ENCODE peak calls at places on chromosomes 12 and 14, in ten cellular contexts. One of them, this sample, is unnamed.

GRCh38 chr14:35044939-35045797 is 904 bp upstream of the FAM177A1 start:
- DNase-seq in endothelial cell: no peak
- DNase-seq in fibroblast of the aortic adventitia: peak
- DNase-seq in left ventricle myocardium inferior: no peak
- DNase-seq in HCT116: no peak
- DNase-seq in AG10803: peak
- DNase-seq in transverse colon: no peak
- DNase-seq in colonic mucosa: no peak
- DNase-seq in right lobe of liver: no peak
- DNase-seq in MCF 10A: no peak
- DNase-seq in this sample: no peak

GRCh38 chr12:6607751-6608591 is 792 bp upstream of the CHD4 start:
- DNase-seq in endothelial cell: no peak
- DNase-seq in fibroblast of the aortic adventitia: peak
- DNase-seq in left ventricle myocardium inferior: no peak
- DNase-seq in HCT116: peak
- DNase-seq in AG10803: no peak
- DNase-seq in transverse colon: peak
- DNase-seq in colonic mucosa: peak
- DNase-seq in right lobe of liver: no peak
- DNase-seq in MCF 10A: peak
- DNase-seq in this sample: no peak

GRCh38 chr14:66507181-66507721 is 696 bp upstream of the GPHN start:
- DNase-seq in endothelial cell: no peak
- DNase-seq in fibroblast of the aortic adventitia: no peak
- DNase-seq in left ventricle myocardium inferior: no peak
- DNase-seq in HCT116: peak
- DNase-seq in AG10803: no peak
- DNase-seq in transverse colon: no peak
- DNase-seq in colonic mucosa: no peak
- DNase-seq in right lobe of liver: no peak
- DNase-seq in MCF 10A: no peak
- DNase-seq in this sample: no peak

GRCh38 chr14:68628605-68629310 is 164.1 kb downstream of the ZFP36L1 start:
- DNase-seq in endothelial cell: no peak
- DNase-seq in fibroblast of the aortic adventitia: no peak
- DNase-seq in left ventricle myocardium inferior: no peak
- DNase-seq in HCT116: no peak
- DNase-seq in AG10803: no peak
- DNase-seq in transverse colon: peak
- DNase-seq in colonic mucosa: peak
- DNase-seq in right lobe of liver: no peak
- DNase-seq in MCF 10A: no peak
- DNase-seq in this sample: no peak

GRCh38 chr12:119990382-119990874 is 1.4 kb downstream of the BICDL1 start:
- DNase-seq in endothelial cell: no peak
- DNase-seq in fibroblast of the aortic adventitia: no peak
- DNase-seq in left ventricle myocardium inferior: no peak
- DNase-seq in HCT116: no peak
- DNase-seq in AG10803: no peak
- DNase-seq in transverse colon: no peak
- DNase-seq in colonic mucosa: no peak
- DNase-seq in right lobe of liver: no peak
- DNase-seq in MCF 10A: no peak
- DNase-seq in this sample: no peak

GRCh38 chr14:68627868-68628604 is 164.8 kb downstream of the ZFP36L1 start:
- DNase-seq in endothelial cell: peak
- DNase-seq in fibroblast of the aortic adventitia: no peak
- DNase-seq in left ventricle myocardium inferior: peak
- DNase-seq in HCT116: peak
- DNase-seq in AG10803: no peak
- DNase-seq in transverse colon: peak
- DNase-seq in colonic mucosa: peak
- DNase-seq in right lobe of liver: peak
- DNase-seq in MCF 10A: no peak
- DNase-seq in this sample: no peak

GRCh38 chr14:87866116-87866515 is 126.9 kb downstream of the GALC start:
- DNase-seq in endothelial cell: no peak
- DNase-seq in fibroblast of the aortic adventitia: no peak
- DNase-seq in left ventricle myocardium inferior: no peak
- DNase-seq in HCT116: no peak
- DNase-seq in AG10803: no peak
- DNase-seq in transverse colon: no peak
- DNase-seq in colonic mucosa: no peak
- DNase-seq in right lobe of liver: no peak
- DNase-seq in MCF 10A: no peak
- DNase-seq in this sample: no peak

GRCh38 chr12:54853933-54854538 is at the start of gene MUCL1:
- DNase-seq in endothelial cell: peak
- DNase-seq in fibroblast of the aortic adventitia: peak
- DNase-seq in left ventricle myocardium inferior: no peak
- DNase-seq in HCT116: peak
- DNase-seq in AG10803: peak
- DNase-seq in transverse colon: peak
- DNase-seq in colonic mucosa: peak
- DNase-seq in right lobe of liver: no peak
- DNase-seq in MCF 10A: peak
- DNase-seq in this sample: no peak

GRCh38 chr14:71662291-71662790 is 269.9 kb upstream of the RGS6 start:
- DNase-seq in endothelial cell: no peak
- DNase-seq in fibroblast of the aortic adventitia: no peak
- DNase-seq in left ventricle myocardium inferior: no peak
- DNase-seq in HCT116: no peak
- DNase-seq in AG10803: no peak
- DNase-seq in transverse colon: no peak
- DNase-seq in colonic mucosa: no peak
- DNase-seq in right lobe of liver: no peak
- DNase-seq in MCF 10A: no peak
- DNase-seq in this sample: no peak

GRCh38 chr12:47942327-47943230 is 20.8 kb upstream of the TMEM106C start:
- DNase-seq in endothelial cell: peak
- DNase-seq in fibroblast of the aortic adventitia: no peak
- DNase-seq in left ventricle myocardium inferior: no peak
- DNase-seq in HCT116: no peak
- DNase-seq in AG10803: no peak
- DNase-seq in transverse colon: no peak
- DNase-seq in colonic mucosa: no peak
- DNase-seq in right lobe of liver: no peak
- DNase-seq in MCF 10A: no peak
- DNase-seq in this sample: no peak

GRCh38 chr12:92544321-92544720 is 158.5 kb upstream of the PLEKHG7 start:
- DNase-seq in endothelial cell: no peak
- DNase-seq in fibroblast of the aortic adventitia: no peak
- DNase-seq in left ventricle myocardium inferior: no peak
- DNase-seq in HCT116: no peak
- DNase-seq in AG10803: no peak
- DNase-seq in transverse colon: no peak
- DNase-seq in colonic mucosa: peak
- DNase-seq in right lobe of liver: no peak
- DNase-seq in MCF 10A: no peak
- DNase-seq in this sample: no peak

GRCh38 chr12:109727746-109728726 is 14.4 kb downstream of the FAM222A start:
- DNase-seq in endothelial cell: no peak
- DNase-seq in fibroblast of the aortic adventitia: no peak
- DNase-seq in left ventricle myocardium inferior: no peak
- DNase-seq in HCT116: no peak
- DNase-seq in AG10803: no peak
- DNase-seq in transverse colon: no peak
- DNase-seq in colonic mucosa: no peak
- DNase-seq in right lobe of liver: peak
- DNase-seq in MCF 10A: no peak
- DNase-seq in this sample: peak

GRCh38 chr14:46646796-46647195 is 4.8 kb downstream of the RPL10L start:
- DNase-seq in endothelial cell: no peak
- DNase-seq in fibroblast of the aortic adventitia: no peak
- DNase-seq in left ventricle myocardium inferior: no peak
- DNase-seq in HCT116: no peak
- DNase-seq in AG10803: no peak
- DNase-seq in transverse colon: no peak
- DNase-seq in colonic mucosa: no peak
- DNase-seq in right lobe of liver: no peak
- DNase-seq in MCF 10A: no peak
- DNase-seq in this sample: no peak

GRCh38 chr14:67602995-67603545 is 3.0 kb upstream of the PIGH start:
- DNase-seq in endothelial cell: no peak
- DNase-seq in fibroblast of the aortic adventitia: no peak
- DNase-seq in left ventricle myocardium inferior: no peak
- DNase-seq in HCT116: no peak
- DNase-seq in AG10803: no peak
- DNase-seq in transverse colon: no peak
- DNase-seq in colonic mucosa: no peak
- DNase-seq in right lobe of liver: no peak
- DNase-seq in MCF 10A: peak
- DNase-seq in this sample: no peak

GRCh38 chr12:81991868-81992267 is 232.7 kb upstream of the PPFIA2 start:
- DNase-seq in endothelial cell: no peak
- DNase-seq in fibroblast of the aortic adventitia: no peak
- DNase-seq in left ventricle myocardium inferior: no peak
- DNase-seq in HCT116: no peak
- DNase-seq in AG10803: no peak
- DNase-seq in transverse colon: no peak
- DNase-seq in colonic mucosa: no peak
- DNase-seq in right lobe of liver: no peak
- DNase-seq in MCF 10A: no peak
- DNase-seq in this sample: no peak

GRCh38 chr14:50312734-50313054 is 570 bp downstream of the DMAC2L start:
- DNase-seq in endothelial cell: no peak
- DNase-seq in fibroblast of the aortic adventitia: peak
- DNase-seq in left ventricle myocardium inferior: no peak
- DNase-seq in HCT116: no peak
- DNase-seq in AG10803: no peak
- DNase-seq in transverse colon: no peak
- DNase-seq in colonic mucosa: no peak
- DNase-seq in right lobe of liver: no peak
- DNase-seq in MCF 10A: no peak
- DNase-seq in this sample: no peak

GRCh38 chr12:28878629-28879028 is 270.4 kb upstream of the FAR2 start:
- DNase-seq in endothelial cell: no peak
- DNase-seq in fibroblast of the aortic adventitia: no peak
- DNase-seq in left ventricle myocardium inferior: no peak
- DNase-seq in HCT116: no peak
- DNase-seq in AG10803: no peak
- DNase-seq in transverse colon: no peak
- DNase-seq in colonic mucosa: no peak
- DNase-seq in right lobe of liver: no peak
- DNase-seq in MCF 10A: no peak
- DNase-seq in this sample: no peak

GRCh38 chr14:24430682-24431568 is 1.2 kb downstream of the KHNYN start:
- DNase-seq in endothelial cell: no peak
- DNase-seq in fibroblast of the aortic adventitia: peak
- DNase-seq in left ventricle myocardium inferior: no peak
- DNase-seq in HCT116: no peak
- DNase-seq in AG10803: peak
- DNase-seq in transverse colon: no peak
- DNase-seq in colonic mucosa: peak
- DNase-seq in right lobe of liver: no peak
- DNase-seq in MCF 10A: peak
- DNase-seq in this sample: peak

GRCh38 chr12:19121449-19122018 is 8.0 kb upstream of the PLEKHA5 start:
- DNase-seq in endothelial cell: no peak
- DNase-seq in fibroblast of the aortic adventitia: no peak
- DNase-seq in left ventricle myocardium inferior: no peak
- DNase-seq in HCT116: no peak
- DNase-seq in AG10803: peak
- DNase-seq in transverse colon: no peak
- DNase-seq in colonic mucosa: no peak
- DNase-seq in right lobe of liver: no peak
- DNase-seq in MCF 10A: no peak
- DNase-seq in this sample: no peak

GRCh38 chr14:31326111-31326510 is 94.2 kb downstream of the HEATR5A start:
- DNase-seq in endothelial cell: no peak
- DNase-seq in fibroblast of the aortic adventitia: peak
- DNase-seq in left ventricle myocardium inferior: no peak
- DNase-seq in HCT116: peak
- DNase-seq in AG10803: peak
- DNase-seq in transverse colon: no peak
- DNase-seq in colonic mucosa: no peak
- DNase-seq in right lobe of liver: no peak
- DNase-seq in MCF 10A: peak
- DNase-seq in this sample: no peak
- TF ChIP-seq CTCF in endothelial cell: no peak
- TF ChIP-seq CTCF in fibroblast of the aortic adventitia: no peak
- TF ChIP-seq CTCF in left ventricle myocardium inferior: no peak
- TF ChIP-seq CTCF in HCT116: peak
- TF ChIP-seq CTCF in AG10803: peak
- TF ChIP-seq CTCF in transverse colon: no peak
- TF ChIP-seq CTCF in colonic mucosa: no peak
- TF ChIP-seq CTCF in right lobe of liver: peak
- TF ChIP-seq CTCF in MCF 10A: peak
- TF ChIP-seq CTCF in this sample: peak

DNA sequence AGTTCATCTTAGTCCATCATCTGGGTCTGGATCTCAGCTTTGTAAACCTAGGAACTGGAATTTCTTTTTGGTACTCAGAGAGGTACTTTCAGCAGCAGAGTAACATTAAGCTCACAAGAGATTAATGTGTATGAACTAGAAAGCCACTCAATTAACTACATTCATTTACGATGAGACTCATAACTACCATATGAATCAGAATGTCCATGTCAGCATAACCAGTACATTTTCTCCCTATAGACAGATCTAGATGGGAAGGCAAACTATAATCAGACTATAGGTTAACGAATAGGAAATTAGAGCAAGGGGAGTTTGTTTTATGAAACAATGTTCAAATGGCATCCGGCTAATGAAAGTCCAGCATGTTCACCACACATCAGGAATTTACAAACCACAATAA is 178.7 kb downstream of the CEP128 start:
- DNase-seq in endothelial cell: no peak
- DNase-seq in fibroblast of the aortic adventitia: no peak
- DNase-seq in left ventricle myocardium inferior: no peak
- DNase-seq in HCT116: no peak
- DNase-seq in AG10803: no peak
- DNase-seq in transverse colon: no peak
- DNase-seq in colonic mucosa: no peak
- DNase-seq in right lobe of liver: no peak
- DNase-seq in MCF 10A: no peak
- DNase-seq in this sample: no peak
- TF ChIP-seq CTCF in endothelial cell: no peak
- TF ChIP-seq CTCF in fibroblast of the aortic adventitia: no peak
- TF ChIP-seq CTCF in left ventricle myocardium inferior: no peak
- TF ChIP-seq CTCF in HCT116: no peak
- TF ChIP-seq CTCF in AG10803: no peak
- TF ChIP-seq CTCF in transverse colon: no peak
- TF ChIP-seq CTCF in colonic mucosa: no peak
- TF ChIP-seq CTCF in right lobe of liver: no peak
- TF ChIP-seq CTCF in MCF 10A: no peak
- TF ChIP-seq CTCF in this sample: no peak

GRCh38 chr12:8590842-8591545 is 21.7 kb downstream of the AICDA start:
- DNase-seq in endothelial cell: no peak
- DNase-seq in fibroblast of the aortic adventitia: no peak
- DNase-seq in left ventricle myocardium inferior: no peak
- DNase-seq in HCT116: no peak
- DNase-seq in AG10803: no peak
- DNase-seq in transverse colon: no peak
- DNase-seq in colonic mucosa: no peak
- DNase-seq in right lobe of liver: peak
- DNase-seq in MCF 10A: peak
- DNase-seq in this sample: no peak
- TF ChIP-seq CTCF in endothelial cell: no peak
- TF ChIP-seq CTCF in fibroblast of the aortic adventitia: no peak
- TF ChIP-seq CTCF in left ventricle myocardium inferior: no peak
- TF ChIP-seq CTCF in HCT116: no peak
- TF ChIP-seq CTCF in AG10803: no peak
- TF ChIP-seq CTCF in transverse colon: no peak
- TF ChIP-seq CTCF in colonic mucosa: no peak
- TF ChIP-seq CTCF in right lobe of liver: peak
- TF ChIP-seq CTCF in MCF 10A: no peak
- TF ChIP-seq CTCF in this sample: no peak

GRCh38 chr12:122730215-122731014 is at the start of gene HCAR1:
- DNase-seq in endothelial cell: no peak
- DNase-seq in fibroblast of the aortic adventitia: peak
- DNase-seq in left ventricle myocardium inferior: no peak
- DNase-seq in HCT116: no peak
- DNase-seq in AG10803: peak
- DNase-seq in transverse colon: no peak
- DNase-seq in colonic mucosa: no peak
- DNase-seq in right lobe of liver: no peak
- DNase-seq in MCF 10A: no peak
- DNase-seq in this sample: no peak
- TF ChIP-seq CTCF in endothelial cell: no peak
- TF ChIP-seq CTCF in fibroblast of the aortic adventitia: peak
- TF ChIP-seq CTCF in left ventricle myocardium inferior: no peak
- TF ChIP-seq CTCF in HCT116: no peak
- TF ChIP-seq CTCF in AG10803: no peak
- TF ChIP-seq CTCF in transverse colon: no peak
- TF ChIP-seq CTCF in colonic mucosa: no peak
- TF ChIP-seq CTCF in right lobe of liver: no peak
- TF ChIP-seq CTCF in MCF 10A: no peak
- TF ChIP-seq CTCF in this sample: peak